ENCODE peak calls at places on chromosome 16, in nine cellular contexts. One of them, this sample, is unnamed.

GRCh38 chr16:11955713-11956123 is 9.3 kb upstream of the TNFRSF17 start:
- ATAC-seq in heart left ventricle: no peak
- ATAC-seq in stimulated activated naive CD8-positive, alpha-beta T cell treated with anti-CD3 and anti-CD28 coated beads, Interleukin-15, Interleukin-2, amounts not matched to agents 100 U/mL and 50 U/mL, for 24 hours: no peak
- ATAC-seq in naive thymus-derived CD4-positive, alpha-beta T cell: no peak
- ATAC-seq in activated CD4-positive, CD25-positive, alpha-beta regulatory T cell treated with anti-CD3 and anti-CD28 coated beads, Interleukin-2, amount 50 U/mL, for 24 hours: no peak
- ATAC-seq in left ventricle myocardium superior: no peak
- ATAC-seq in K562: peak; percentile 49
- ATAC-seq in upper lobe of right lung: no peak
- ATAC-seq in activated T-cell treated with anti-CD3 and anti-CD28 coated beads, Interleukin-2, amount 50 U/mL, for 72 hours: no peak
- ATAC-seq in this sample: no peak

GRCh38 chr16:8941718-8942344 is 21.9 kb downstream of the USP7 start:
- ATAC-seq in heart left ventricle: peak; percentile 30
- ATAC-seq in stimulated activated naive CD8-positive, alpha-beta T cell treated with anti-CD3 and anti-CD28 coated beads, Interleukin-15, Interleukin-2, amounts not matched to agents 100 U/mL and 50 U/mL, for 24 hours: no peak
- ATAC-seq in naive thymus-derived CD4-positive, alpha-beta T cell: peak; percentile 60
- ATAC-seq in activated CD4-positive, CD25-positive, alpha-beta regulatory T cell treated with anti-CD3 and anti-CD28 coated beads, Interleukin-2, amount 50 U/mL, for 24 hours: no peak
- ATAC-seq in left ventricle myocardium superior: no peak
- ATAC-seq in K562: peak; percentile 31
- ATAC-seq in upper lobe of right lung: peak; percentile 61
- ATAC-seq in activated T-cell treated with anti-CD3 and anti-CD28 coated beads, Interleukin-2, amount 50 U/mL, for 72 hours: no peak
- ATAC-seq in this sample: no peak

GRCh38 chr16:9610727-9611126 is 519.3 kb downstream of the HAPSTR1 start:
- ATAC-seq in heart left ventricle: no peak
- ATAC-seq in stimulated activated naive CD8-positive, alpha-beta T cell treated with anti-CD3 and anti-CD28 coated beads, Interleukin-15, Interleukin-2, amounts not matched to agents 100 U/mL and 50 U/mL, for 24 hours: no peak
- ATAC-seq in naive thymus-derived CD4-positive, alpha-beta T cell: no peak
- ATAC-seq in activated CD4-positive, CD25-positive, alpha-beta regulatory T cell treated with anti-CD3 and anti-CD28 coated beads, Interleukin-2, amount 50 U/mL, for 24 hours: no peak
- ATAC-seq in left ventricle myocardium superior: no peak
- ATAC-seq in K562: no peak
- ATAC-seq in upper lobe of right lung: no peak
- ATAC-seq in activated T-cell treated with anti-CD3 and anti-CD28 coated beads, Interleukin-2, amount 50 U/mL, for 72 hours: no peak
- ATAC-seq in this sample: no peak

GRCh38 chr16:46801428-46802049 is 29.4 kb downstream of the C16orf87 start:
- ATAC-seq in heart left ventricle: no peak
- ATAC-seq in stimulated activated naive CD8-positive, alpha-beta T cell treated with anti-CD3 and anti-CD28 coated beads, Interleukin-15, Interleukin-2, amounts not matched to agents 100 U/mL and 50 U/mL, for 24 hours: no peak
- ATAC-seq in naive thymus-derived CD4-positive, alpha-beta T cell: no peak
- ATAC-seq in activated CD4-positive, CD25-positive, alpha-beta regulatory T cell treated with anti-CD3 and anti-CD28 coated beads, Interleukin-2, amount 50 U/mL, for 24 hours: no peak
- ATAC-seq in left ventricle myocardium superior: peak; percentile 48
- ATAC-seq in K562: peak; percentile 54
- ATAC-seq in upper lobe of right lung: peak; percentile 31
- ATAC-seq in activated T-cell treated with anti-CD3 and anti-CD28 coated beads, Interleukin-2, amount 50 U/mL, for 72 hours: no peak
- ATAC-seq in this sample: no peak

GRCh38 chr16:69465083-69465721 is 40.8 kb downstream of the CYB5B start:
- ATAC-seq in heart left ventricle: no peak
- ATAC-seq in stimulated activated naive CD8-positive, alpha-beta T cell treated with anti-CD3 and anti-CD28 coated beads, Interleukin-15, Interleukin-2, amounts not matched to agents 100 U/mL and 50 U/mL, for 24 hours: peak; percentile 62
- ATAC-seq in naive thymus-derived CD4-positive, alpha-beta T cell: peak; percentile 46
- ATAC-seq in activated CD4-positive, CD25-positive, alpha-beta regulatory T cell treated with anti-CD3 and anti-CD28 coated beads, Interleukin-2, amount 50 U/mL, for 24 hours: peak; percentile 75
- ATAC-seq in left ventricle myocardium superior: no peak
- ATAC-seq in K562: peak; percentile 58
- ATAC-seq in upper lobe of right lung: peak; percentile 36
- ATAC-seq in activated T-cell treated with anti-CD3 and anti-CD28 coated beads, Interleukin-2, amount 50 U/mL, for 72 hours: peak; percentile 81
- ATAC-seq in this sample: peak; percentile 58

GRCh38 chr16:48347191-48347860 is 37.9 kb downstream of the SIAH1 start:
- ATAC-seq in heart left ventricle: peak; percentile 37
- ATAC-seq in stimulated activated naive CD8-positive, alpha-beta T cell treated with anti-CD3 and anti-CD28 coated beads, Interleukin-15, Interleukin-2, amounts not matched to agents 100 U/mL and 50 U/mL, for 24 hours: no peak
- ATAC-seq in naive thymus-derived CD4-positive, alpha-beta T cell: peak; percentile 63
- ATAC-seq in activated CD4-positive, CD25-positive, alpha-beta regulatory T cell treated with anti-CD3 and anti-CD28 coated beads, Interleukin-2, amount 50 U/mL, for 24 hours: no peak
- ATAC-seq in left ventricle myocardium superior: no peak
- ATAC-seq in K562: no peak
- ATAC-seq in upper lobe of right lung: peak; percentile 50
- ATAC-seq in activated T-cell treated with anti-CD3 and anti-CD28 coated beads, Interleukin-2, amount 50 U/mL, for 72 hours: no peak
- ATAC-seq in this sample: no peak

GRCh38 chr16:77647726-77648125 is 74.6 kb upstream of the NUDT7 start:
- ATAC-seq in heart left ventricle: no peak
- ATAC-seq in stimulated activated naive CD8-positive, alpha-beta T cell treated with anti-CD3 and anti-CD28 coated beads, Interleukin-15, Interleukin-2, amounts not matched to agents 100 U/mL and 50 U/mL, for 24 hours: no peak
- ATAC-seq in naive thymus-derived CD4-positive, alpha-beta T cell: no peak
- ATAC-seq in activated CD4-positive, CD25-positive, alpha-beta regulatory T cell treated with anti-CD3 and anti-CD28 coated beads, Interleukin-2, amount 50 U/mL, for 24 hours: no peak
- ATAC-seq in left ventricle myocardium superior: no peak
- ATAC-seq in K562: no peak
- ATAC-seq in upper lobe of right lung: no peak
- ATAC-seq in activated T-cell treated with anti-CD3 and anti-CD28 coated beads, Interleukin-2, amount 50 U/mL, for 72 hours: no peak
- ATAC-seq in this sample: no peak

GRCh38 chr16:11273721-11274324 is 394 bp upstream of the PRM3 start:
- ATAC-seq in heart left ventricle: no peak
- ATAC-seq in stimulated activated naive CD8-positive, alpha-beta T cell treated with anti-CD3 and anti-CD28 coated beads, Interleukin-15, Interleukin-2, amounts not matched to agents 100 U/mL and 50 U/mL, for 24 hours: no peak
- ATAC-seq in naive thymus-derived CD4-positive, alpha-beta T cell: no peak
- ATAC-seq in activated CD4-positive, CD25-positive, alpha-beta regulatory T cell treated with anti-CD3 and anti-CD28 coated beads, Interleukin-2, amount 50 U/mL, for 24 hours: no peak
- ATAC-seq in left ventricle myocardium superior: no peak
- ATAC-seq in K562: no peak
- ATAC-seq in upper lobe of right lung: no peak
- ATAC-seq in activated T-cell treated with anti-CD3 and anti-CD28 coated beads, Interleukin-2, amount 50 U/mL, for 72 hours: no peak
- ATAC-seq in this sample: no peak

GRCh38 chr16:89334988-89335802 is 117.7 kb downstream of the ZNF778 start:
- ATAC-seq in heart left ventricle: peak; percentile 37
- ATAC-seq in stimulated activated naive CD8-positive, alpha-beta T cell treated with anti-CD3 and anti-CD28 coated beads, Interleukin-15, Interleukin-2, amounts not matched to agents 100 U/mL and 50 U/mL, for 24 hours: no peak
- ATAC-seq in naive thymus-derived CD4-positive, alpha-beta T cell: no peak
- ATAC-seq in activated CD4-positive, CD25-positive, alpha-beta regulatory T cell treated with anti-CD3 and anti-CD28 coated beads, Interleukin-2, amount 50 U/mL, for 24 hours: no peak
- ATAC-seq in left ventricle myocardium superior: peak; percentile 25
- ATAC-seq in K562: peak; percentile 19
- ATAC-seq in upper lobe of right lung: peak; percentile 40
- ATAC-seq in activated T-cell treated with anti-CD3 and anti-CD28 coated beads, Interleukin-2, amount 50 U/mL, for 72 hours: no peak
- ATAC-seq in this sample: no peak

GRCh38 chr16:289395-289997 is 6.5 kb downstream of the PDIA2 start:
- ATAC-seq in heart left ventricle: no peak
- ATAC-seq in stimulated activated naive CD8-positive, alpha-beta T cell treated with anti-CD3 and anti-CD28 coated beads, Interleukin-15, Interleukin-2, amounts not matched to agents 100 U/mL and 50 U/mL, for 24 hours: no peak
- ATAC-seq in naive thymus-derived CD4-positive, alpha-beta T cell: no peak
- ATAC-seq in activated CD4-positive, CD25-positive, alpha-beta regulatory T cell treated with anti-CD3 and anti-CD28 coated beads, Interleukin-2, amount 50 U/mL, for 24 hours: no peak
- ATAC-seq in left ventricle myocardium superior: no peak
- ATAC-seq in K562: no peak
- ATAC-seq in upper lobe of right lung: no peak
- ATAC-seq in activated T-cell treated with anti-CD3 and anti-CD28 coated beads, Interleukin-2, amount 50 U/mL, for 72 hours: no peak
- ATAC-seq in this sample: no peak

GRCh38 chr16:7590934-7591333 is 258.3 kb downstream of the RBFOX1 start:
- ATAC-seq in heart left ventricle: no peak
- ATAC-seq in stimulated activated naive CD8-positive, alpha-beta T cell treated with anti-CD3 and anti-CD28 coated beads, Interleukin-15, Interleukin-2, amounts not matched to agents 100 U/mL and 50 U/mL, for 24 hours: no peak
- ATAC-seq in naive thymus-derived CD4-positive, alpha-beta T cell: no peak
- ATAC-seq in activated CD4-positive, CD25-positive, alpha-beta regulatory T cell treated with anti-CD3 and anti-CD28 coated beads, Interleukin-2, amount 50 U/mL, for 24 hours: no peak
- ATAC-seq in left ventricle myocardium superior: no peak
- ATAC-seq in K562: no peak
- ATAC-seq in upper lobe of right lung: no peak
- ATAC-seq in activated T-cell treated with anti-CD3 and anti-CD28 coated beads, Interleukin-2, amount 50 U/mL, for 72 hours: no peak
- ATAC-seq in this sample: no peak

GRCh38 chr16:83520596-83520995 is 287.2 kb upstream of the HSBP1 start:
- ATAC-seq in heart left ventricle: no peak
- ATAC-seq in stimulated activated naive CD8-positive, alpha-beta T cell treated with anti-CD3 and anti-CD28 coated beads, Interleukin-15, Interleukin-2, amounts not matched to agents 100 U/mL and 50 U/mL, for 24 hours: no peak
- ATAC-seq in naive thymus-derived CD4-positive, alpha-beta T cell: no peak
- ATAC-seq in activated CD4-positive, CD25-positive, alpha-beta regulatory T cell treated with anti-CD3 and anti-CD28 coated beads, Interleukin-2, amount 50 U/mL, for 24 hours: no peak
- ATAC-seq in left ventricle myocardium superior: peak; percentile 45
- ATAC-seq in K562: no peak
- ATAC-seq in upper lobe of right lung: no peak
- ATAC-seq in activated T-cell treated with anti-CD3 and anti-CD28 coated beads, Interleukin-2, amount 50 U/mL, for 72 hours: no peak
- ATAC-seq in this sample: no peak

GRCh38 chr16:10629592-10629963 is 49.2 kb upstream of the EMP2 start:
- ATAC-seq in heart left ventricle: no peak
- ATAC-seq in stimulated activated naive CD8-positive, alpha-beta T cell treated with anti-CD3 and anti-CD28 coated beads, Interleukin-15, Interleukin-2, amounts not matched to agents 100 U/mL and 50 U/mL, for 24 hours: no peak
- ATAC-seq in naive thymus-derived CD4-positive, alpha-beta T cell: no peak
- ATAC-seq in activated CD4-positive, CD25-positive, alpha-beta regulatory T cell treated with anti-CD3 and anti-CD28 coated beads, Interleukin-2, amount 50 U/mL, for 24 hours: no peak
- ATAC-seq in left ventricle myocardium superior: no peak
- ATAC-seq in K562: peak; percentile 90
- ATAC-seq in upper lobe of right lung: no peak
- ATAC-seq in activated T-cell treated with anti-CD3 and anti-CD28 coated beads, Interleukin-2, amount 50 U/mL, for 72 hours: no peak
- ATAC-seq in this sample: no peak

GRCh38 chr16:56611281-56611833 is 3.0 kb downstream of the MT2A start:
- ATAC-seq in heart left ventricle: peak; percentile 79
- ATAC-seq in stimulated activated naive CD8-positive, alpha-beta T cell treated with anti-CD3 and anti-CD28 coated beads, Interleukin-15, Interleukin-2, amounts not matched to agents 100 U/mL and 50 U/mL, for 24 hours: no peak
- ATAC-seq in naive thymus-derived CD4-positive, alpha-beta T cell: no peak
- ATAC-seq in activated CD4-positive, CD25-positive, alpha-beta regulatory T cell treated with anti-CD3 and anti-CD28 coated beads, Interleukin-2, amount 50 U/mL, for 24 hours: no peak
- ATAC-seq in left ventricle myocardium superior: peak; percentile 67
- ATAC-seq in K562: no peak
- ATAC-seq in upper lobe of right lung: no peak
- ATAC-seq in activated T-cell treated with anti-CD3 and anti-CD28 coated beads, Interleukin-2, amount 50 U/mL, for 72 hours: no peak
- ATAC-seq in this sample: no peak

GRCh38 chr16:762049-762513 is 1.5 kb downstream of the MSLN start:
- ATAC-seq in heart left ventricle: no peak
- ATAC-seq in stimulated activated naive CD8-positive, alpha-beta T cell treated with anti-CD3 and anti-CD28 coated beads, Interleukin-15, Interleukin-2, amounts not matched to agents 100 U/mL and 50 U/mL, for 24 hours: no peak
- ATAC-seq in naive thymus-derived CD4-positive, alpha-beta T cell: no peak
- ATAC-seq in activated CD4-positive, CD25-positive, alpha-beta regulatory T cell treated with anti-CD3 and anti-CD28 coated beads, Interleukin-2, amount 50 U/mL, for 24 hours: no peak
- ATAC-seq in left ventricle myocardium superior: no peak
- ATAC-seq in K562: peak; percentile 17
- ATAC-seq in upper lobe of right lung: no peak
- ATAC-seq in activated T-cell treated with anti-CD3 and anti-CD28 coated beads, Interleukin-2, amount 50 U/mL, for 72 hours: no peak
- ATAC-seq in this sample: no peak

GRCh38 chr16:51834131-51834530 is 683.1 kb upstream of the SALL1 start:
- ATAC-seq in heart left ventricle: peak; percentile 31
- ATAC-seq in stimulated activated naive CD8-positive, alpha-beta T cell treated with anti-CD3 and anti-CD28 coated beads, Interleukin-15, Interleukin-2, amounts not matched to agents 100 U/mL and 50 U/mL, for 24 hours: no peak
- ATAC-seq in naive thymus-derived CD4-positive, alpha-beta T cell: no peak
- ATAC-seq in activated CD4-positive, CD25-positive, alpha-beta regulatory T cell treated with anti-CD3 and anti-CD28 coated beads, Interleukin-2, amount 50 U/mL, for 24 hours: no peak
- ATAC-seq in left ventricle myocardium superior: peak; percentile 72
- ATAC-seq in K562: no peak
- ATAC-seq in upper lobe of right lung: no peak
- ATAC-seq in activated T-cell treated with anti-CD3 and anti-CD28 coated beads, Interleukin-2, amount 50 U/mL, for 72 hours: no peak
- ATAC-seq in this sample: no peak

GRCh38 chr16:50781518-50781917 is 39.6 kb downstream of the CYLD start:
- ATAC-seq in heart left ventricle: no peak
- ATAC-seq in stimulated activated naive CD8-positive, alpha-beta T cell treated with anti-CD3 and anti-CD28 coated beads, Interleukin-15, Interleukin-2, amounts not matched to agents 100 U/mL and 50 U/mL, for 24 hours: no peak
- ATAC-seq in naive thymus-derived CD4-positive, alpha-beta T cell: peak; percentile 56
- ATAC-seq in activated CD4-positive, CD25-positive, alpha-beta regulatory T cell treated with anti-CD3 and anti-CD28 coated beads, Interleukin-2, amount 50 U/mL, for 24 hours: peak; percentile 15
- ATAC-seq in left ventricle myocardium superior: no peak
- ATAC-seq in K562: no peak
- ATAC-seq in upper lobe of right lung: no peak
- ATAC-seq in activated T-cell treated with anti-CD3 and anti-CD28 coated beads, Interleukin-2, amount 50 U/mL, for 72 hours: no peak
- ATAC-seq in this sample: peak; percentile 28

GRCh38 chr16:78576941-78577340 is 477.5 kb downstream of the WWOX start:
- ATAC-seq in heart left ventricle: no peak
- ATAC-seq in stimulated activated naive CD8-positive, alpha-beta T cell treated with anti-CD3 and anti-CD28 coated beads, Interleukin-15, Interleukin-2, amounts not matched to agents 100 U/mL and 50 U/mL, for 24 hours: peak; percentile 52
- ATAC-seq in naive thymus-derived CD4-positive, alpha-beta T cell: no peak
- ATAC-seq in activated CD4-positive, CD25-positive, alpha-beta regulatory T cell treated with anti-CD3 and anti-CD28 coated beads, Interleukin-2, amount 50 U/mL, for 24 hours: peak; percentile 95
- ATAC-seq in left ventricle myocardium superior: no peak
- ATAC-seq in K562: no peak
- ATAC-seq in upper lobe of right lung: no peak
- ATAC-seq in activated T-cell treated with anti-CD3 and anti-CD28 coated beads, Interleukin-2, amount 50 U/mL, for 72 hours: peak; percentile 66
- ATAC-seq in this sample: peak; percentile 95

GRCh38 chr16:3035289-3035971 is 1.3 kb downstream of the BICDL2 start:
- ATAC-seq in heart left ventricle: no peak
- ATAC-seq in stimulated activated naive CD8-positive, alpha-beta T cell treated with anti-CD3 and anti-CD28 coated beads, Interleukin-15, Interleukin-2, amounts not matched to agents 100 U/mL and 50 U/mL, for 24 hours: no peak
- ATAC-seq in naive thymus-derived CD4-positive, alpha-beta T cell: no peak
- ATAC-seq in activated CD4-positive, CD25-positive, alpha-beta regulatory T cell treated with anti-CD3 and anti-CD28 coated beads, Interleukin-2, amount 50 U/mL, for 24 hours: no peak
- ATAC-seq in left ventricle myocardium superior: no peak
- ATAC-seq in K562: no peak
- ATAC-seq in upper lobe of right lung: no peak
- ATAC-seq in activated T-cell treated with anti-CD3 and anti-CD28 coated beads, Interleukin-2, amount 50 U/mL, for 72 hours: no peak
- ATAC-seq in this sample: no peak

GRCh38 chr16:70765491-70765890 is 35.5 kb downstream of the VAC14 start:
- ATAC-seq in heart left ventricle: no peak
- ATAC-seq in stimulated activated naive CD8-positive, alpha-beta T cell treated with anti-CD3 and anti-CD28 coated beads, Interleukin-15, Interleukin-2, amounts not matched to agents 100 U/mL and 50 U/mL, for 24 hours: no peak
- ATAC-seq in naive thymus-derived CD4-positive, alpha-beta T cell: no peak
- ATAC-seq in activated CD4-positive, CD25-positive, alpha-beta regulatory T cell treated with anti-CD3 and anti-CD28 coated beads, Interleukin-2, amount 50 U/mL, for 24 hours: no peak
- ATAC-seq in left ventricle myocardium superior: no peak
- ATAC-seq in K562: no peak
- ATAC-seq in upper lobe of right lung: no peak
- ATAC-seq in activated T-cell treated with anti-CD3 and anti-CD28 coated beads, Interleukin-2, amount 50 U/mL, for 72 hours: no peak
- ATAC-seq in this sample: no peak

GRCh38 chr16:85514601-85515318 is 98.4 kb upstream of the GSE1 start:
- ATAC-seq in heart left ventricle: peak; percentile 83
- ATAC-seq in stimulated activated naive CD8-positive, alpha-beta T cell treated with anti-CD3 and anti-CD28 coated beads, Interleukin-15, Interleukin-2, amounts not matched to agents 100 U/mL and 50 U/mL, for 24 hours: no peak
- ATAC-seq in naive thymus-derived CD4-positive, alpha-beta T cell: no peak
- ATAC-seq in activated CD4-positive, CD25-positive, alpha-beta regulatory T cell treated with anti-CD3 and anti-CD28 coated beads, Interleukin-2, amount 50 U/mL, for 24 hours: no peak
- ATAC-seq in left ventricle myocardium superior: peak; percentile 86
- ATAC-seq in K562: no peak
- ATAC-seq in upper lobe of right lung: peak; percentile 79
- ATAC-seq in activated T-cell treated with anti-CD3 and anti-CD28 coated beads, Interleukin-2, amount 50 U/mL, for 72 hours: no peak
- ATAC-seq in this sample: no peak

GRCh38 chr16:81035398-81035974 is at the start of gene ATMIN:
- ATAC-seq in heart left ventricle: peak; percentile 96
- ATAC-seq in stimulated activated naive CD8-positive, alpha-beta T cell treated with anti-CD3 and anti-CD28 coated beads, Interleukin-15, Interleukin-2, amounts not matched to agents 100 U/mL and 50 U/mL, for 24 hours: peak; percentile 94
- ATAC-seq in naive thymus-derived CD4-positive, alpha-beta T cell: peak; percentile 100
- ATAC-seq in activated CD4-positive, CD25-positive, alpha-beta regulatory T cell treated with anti-CD3 and anti-CD28 coated beads, Interleukin-2, amount 50 U/mL, for 24 hours: peak; percentile 96
- ATAC-seq in left ventricle myocardium superior: peak; percentile 97
- ATAC-seq in K562: peak; percentile 96
- ATAC-seq in upper lobe of right lung: peak; percentile 100
- ATAC-seq in activated T-cell treated with anti-CD3 and anti-CD28 coated beads, Interleukin-2, amount 50 U/mL, for 72 hours: peak; percentile 95
- ATAC-seq in this sample: peak; percentile 97

GRCh38 chr16:24929409-24929808 is 83.6 kb downstream of the SLC5A11 start:
- ATAC-seq in heart left ventricle: no peak
- ATAC-seq in stimulated activated naive CD8-positive, alpha-beta T cell treated with anti-CD3 and anti-CD28 coated beads, Interleukin-15, Interleukin-2, amounts not matched to agents 100 U/mL and 50 U/mL, for 24 hours: no peak
- ATAC-seq in naive thymus-derived CD4-positive, alpha-beta T cell: no peak
- ATAC-seq in activated CD4-positive, CD25-positive, alpha-beta regulatory T cell treated with anti-CD3 and anti-CD28 coated beads, Interleukin-2, amount 50 U/mL, for 24 hours: no peak
- ATAC-seq in left ventricle myocardium superior: no peak
- ATAC-seq in K562: no peak
- ATAC-seq in upper lobe of right lung: no peak
- ATAC-seq in activated T-cell treated with anti-CD3 and anti-CD28 coated beads, Interleukin-2, amount 50 U/mL, for 72 hours: no peak
- ATAC-seq in this sample: no peak

GRCh38 chr16:67158637-67159600 is 790 bp downstream of the TRADD start:
- ATAC-seq in heart left ventricle: no peak
- ATAC-seq in stimulated activated naive CD8-positive, alpha-beta T cell treated with anti-CD3 and anti-CD28 coated beads, Interleukin-15, Interleukin-2, amounts not matched to agents 100 U/mL and 50 U/mL, for 24 hours: peak; percentile 45
- ATAC-seq in naive thymus-derived CD4-positive, alpha-beta T cell: peak; percentile 55
- ATAC-seq in activated CD4-positive, CD25-positive, alpha-beta regulatory T cell treated with anti-CD3 and anti-CD28 coated beads, Interleukin-2, amount 50 U/mL, for 24 hours: peak; percentile 36
- ATAC-seq in left ventricle myocardium superior: no peak
- ATAC-seq in K562: peak; percentile 42
- ATAC-seq in upper lobe of right lung: peak; percentile 6
- ATAC-seq in activated T-cell treated with anti-CD3 and anti-CD28 coated beads, Interleukin-2, amount 50 U/mL, for 72 hours: peak; percentile 65
- ATAC-seq in this sample: peak; percentile 63

GRCh38 chr16:48365030-48365600 is 20.1 kb downstream of the SIAH1 start:
- ATAC-seq in heart left ventricle: no peak
- ATAC-seq in stimulated activated naive CD8-positive, alpha-beta T cell treated with anti-CD3 and anti-CD28 coated beads, Interleukin-15, Interleukin-2, amounts not matched to agents 100 U/mL and 50 U/mL, for 24 hours: no peak
- ATAC-seq in naive thymus-derived CD4-positive, alpha-beta T cell: no peak
- ATAC-seq in activated CD4-positive, CD25-positive, alpha-beta regulatory T cell treated with anti-CD3 and anti-CD28 coated beads, Interleukin-2, amount 50 U/mL, for 24 hours: no peak
- ATAC-seq in left ventricle myocardium superior: peak; percentile 1
- ATAC-seq in K562: peak; percentile 41
- ATAC-seq in upper lobe of right lung: no peak
- ATAC-seq in activated T-cell treated with anti-CD3 and anti-CD28 coated beads, Interleukin-2, amount 50 U/mL, for 72 hours: no peak
- ATAC-seq in this sample: peak; percentile 18

GRCh38 chr16:27430923-27431484 is 29.0 kb downstream of the IL21R start:
- ATAC-seq in heart left ventricle: no peak
- ATAC-seq in stimulated activated naive CD8-positive, alpha-beta T cell treated with anti-CD3 and anti-CD28 coated beads, Interleukin-15, Interleukin-2, amounts not matched to agents 100 U/mL and 50 U/mL, for 24 hours: peak; percentile 17
- ATAC-seq in naive thymus-derived CD4-positive, alpha-beta T cell: no peak
- ATAC-seq in activated CD4-positive, CD25-positive, alpha-beta regulatory T cell treated with anti-CD3 and anti-CD28 coated beads, Interleukin-2, amount 50 U/mL, for 24 hours: peak; percentile 21
- ATAC-seq in left ventricle myocardium superior: no peak
- ATAC-seq in K562: peak; percentile 75
- ATAC-seq in upper lobe of right lung: no peak
- ATAC-seq in activated T-cell treated with anti-CD3 and anti-CD28 coated beads, Interleukin-2, amount 50 U/mL, for 72 hours: no peak
- ATAC-seq in this sample: no peak

GRCh38 chr16:89615176-89615575 is 1.7 kb downstream of the DPEP1 start:
- ATAC-seq in heart left ventricle: peak; percentile 20
- ATAC-seq in stimulated activated naive CD8-positive, alpha-beta T cell treated with anti-CD3 and anti-CD28 coated beads, Interleukin-15, Interleukin-2, amounts not matched to agents 100 U/mL and 50 U/mL, for 24 hours: no peak
- ATAC-seq in naive thymus-derived CD4-positive, alpha-beta T cell: no peak
- ATAC-seq in activated CD4-positive, CD25-positive, alpha-beta regulatory T cell treated with anti-CD3 and anti-CD28 coated beads, Interleukin-2, amount 50 U/mL, for 24 hours: no peak
- ATAC-seq in left ventricle myocardium superior: no peak
- ATAC-seq in K562: peak; percentile 27
- ATAC-seq in upper lobe of right lung: peak; percentile 11
- ATAC-seq in activated T-cell treated with anti-CD3 and anti-CD28 coated beads, Interleukin-2, amount 50 U/mL, for 72 hours: no peak
- ATAC-seq in this sample: no peak

GRCh38 chr16:71894229-71894920 is 956 bp upstream of the IST1 start:
- ATAC-seq in heart left ventricle: no peak
- ATAC-seq in stimulated activated naive CD8-positive, alpha-beta T cell treated with anti-CD3 and anti-CD28 coated beads, Interleukin-15, Interleukin-2, amounts not matched to agents 100 U/mL and 50 U/mL, for 24 hours: peak; percentile 3
- ATAC-seq in naive thymus-derived CD4-positive, alpha-beta T cell: peak; percentile 2
- ATAC-seq in activated CD4-positive, CD25-positive, alpha-beta regulatory T cell treated with anti-CD3 and anti-CD28 coated beads, Interleukin-2, amount 50 U/mL, for 24 hours: no peak
- ATAC-seq in left ventricle myocardium superior: peak; percentile 39
- ATAC-seq in K562: peak; percentile 38
- ATAC-seq in upper lobe of right lung: peak; percentile 27
- ATAC-seq in activated T-cell treated with anti-CD3 and anti-CD28 coated beads, Interleukin-2, amount 50 U/mL, for 72 hours: peak; percentile 3
- ATAC-seq in this sample: peak; percentile 9

GRCh38 chr16:11796227-11797165 is 562 bp downstream of the ZC3H7A start:
- ATAC-seq in heart left ventricle: peak; percentile 57
- ATAC-seq in stimulated activated naive CD8-positive, alpha-beta T cell treated with anti-CD3 and anti-CD28 coated beads, Interleukin-15, Interleukin-2, amounts not matched to agents 100 U/mL and 50 U/mL, for 24 hours: no peak
- ATAC-seq in naive thymus-derived CD4-positive, alpha-beta T cell: no peak
- ATAC-seq in activated CD4-positive, CD25-positive, alpha-beta regulatory T cell treated with anti-CD3 and anti-CD28 coated beads, Interleukin-2, amount 50 U/mL, for 24 hours: no peak
- ATAC-seq in left ventricle myocardium superior: peak; percentile 53
- ATAC-seq in K562: peak; percentile 56
- ATAC-seq in upper lobe of right lung: peak; percentile 40
- ATAC-seq in activated T-cell treated with anti-CD3 and anti-CD28 coated beads, Interleukin-2, amount 50 U/mL, for 72 hours: no peak
- ATAC-seq in this sample: peak; percentile 0

GRCh38 chr16:46857261-46857962 is 26.4 kb upstream of the C16orf87 start:
- ATAC-seq in heart left ventricle: peak; percentile 75
- ATAC-seq in stimulated activated naive CD8-positive, alpha-beta T cell treated with anti-CD3 and anti-CD28 coated beads, Interleukin-15, Interleukin-2, amounts not matched to agents 100 U/mL and 50 U/mL, for 24 hours: no peak
- ATAC-seq in naive thymus-derived CD4-positive, alpha-beta T cell: no peak
- ATAC-seq in activated CD4-positive, CD25-positive, alpha-beta regulatory T cell treated with anti-CD3 and anti-CD28 coated beads, Interleukin-2, amount 50 U/mL, for 24 hours: no peak
- ATAC-seq in left ventricle myocardium superior: peak; percentile 66
- ATAC-seq in K562: peak; percentile 67
- ATAC-seq in upper lobe of right lung: no peak
- ATAC-seq in activated T-cell treated with anti-CD3 and anti-CD28 coated beads, Interleukin-2, amount 50 U/mL, for 72 hours: no peak
- ATAC-seq in this sample: no peak

GRCh38 chr16:14301150-14302030 is 230.3 kb downstream of the MRTFB start:
- ATAC-seq in heart left ventricle: peak; percentile 24
- ATAC-seq in stimulated activated naive CD8-positive, alpha-beta T cell treated with anti-CD3 and anti-CD28 coated beads, Interleukin-15, Interleukin-2, amounts not matched to agents 100 U/mL and 50 U/mL, for 24 hours: no peak
- ATAC-seq in naive thymus-derived CD4-positive, alpha-beta T cell: peak; percentile 36
- ATAC-seq in activated CD4-positive, CD25-positive, alpha-beta regulatory T cell treated with anti-CD3 and anti-CD28 coated beads, Interleukin-2, amount 50 U/mL, for 24 hours: no peak
- ATAC-seq in left ventricle myocardium superior: peak; percentile 41
- ATAC-seq in K562: peak; percentile 39
- ATAC-seq in upper lobe of right lung: peak; percentile 31
- ATAC-seq in activated T-cell treated with anti-CD3 and anti-CD28 coated beads, Interleukin-2, amount 50 U/mL, for 72 hours: peak; percentile 33
- ATAC-seq in this sample: no peak